ENCODE peak calls at places on chromosomes 4 and X, in six cellular contexts. Q is HCEC 1CT, I is M059J, G is ureter, O is SK-MEL-5, P is dorsolateral prefrontal cortex. R is an unnamed sample.
A peak's percentile ranks its signal among the peaks of the same experiment; 100 is the strongest.

GRCh38 chrX:131650637-131651410 is 107.0 kb downstream of the OR13H1 start:
- DNase-seq in Q (no peak), I (peak; percentile 87), G (no peak), O (no peak), P (no peak), R (peak; percentile 58)

GRCh38 chr4:102586002-102586643 is 85.0 kb downstream of the NFKB1 start:
- DNase-seq in Q (no peak), I (no peak), G (no peak), O (no peak), P (no peak), R (no peak)

GRCh38 chrX:51144828-51145442 is 187.7 kb upstream of the NUDT10 start:
- DNase-seq in Q (no peak), I (peak; percentile 31), G (no peak), O (peak; percentile 59), P (no peak), R (peak; percentile 10)

GRCh38 chr4:99808260-99808857 is 8.3 kb upstream of the DAPP1 start:
- DNase-seq in Q (peak; percentile 15), I (peak; percentile 25), G (peak; percentile 69), O (peak; percentile 74), P (no peak), R (peak; percentile 63)

GRCh38 chr4:89836897-89837384 is at the start of gene SNCA:
- DNase-seq in Q (peak; percentile 61), I (peak; percentile 56), G (peak; percentile 58), O (peak; percentile 88), P (peak; percentile 63), R (peak; percentile 53)

GRCh38 chr4:83340692-83341343 is 6.2 kb upstream of the HPSE start:
- DNase-seq in Q (no peak), I (no peak), G (no peak), O (no peak), P (no peak), R (no peak)

GRCh38 chr4:134470544-134470943 is 269.0 kb upstream of the PABPC4L start:
- DNase-seq in Q (no peak), I (peak; percentile 38), G (no peak), O (peak; percentile 66), P (no peak), R (peak; percentile 27)

GRCh38 chrX:9327747-9328145 is 137.1 kb upstream of the TBL1X start:
- DNase-seq in Q (peak; percentile 67), I (peak; percentile 93), G (no peak), O (no peak), P (no peak), R (peak; percentile 90)

GRCh38 chrX:154091678-154092077 is 5.8 kb downstream of the MECP2 start:
- DNase-seq in Q (no peak), I (no peak), G (no peak), O (peak; percentile 65), P (no peak), R (no peak)

GRCh38 chr4:1661695-1662094 is 22.4 kb downstream of the FAM53A start:
- DNase-seq in Q (no peak), I (peak; percentile 25), G (no peak), O (peak; percentile 22), P (no peak), R (no peak)